ENCODE peak calls at places on chromosomes 12 and 14, in seven cellular contexts. E is AG09309, Z is HFF-Myc, N is spleen, S is GM20000, M is left lung, A is neural progenitor cell. L is an unnamed sample.

GRCh38 chr14:81286574-81287370 is 66.0 kb upstream of the GTF2A1 start:
- DNase-seq in E (no peak), Z (no peak), N (no peak), S (no peak), M (no peak), A (no peak), L (no peak)

GRCh38 chr12:109940339-109940923 is 40.4 kb downstream of the TCHP start:
- DNase-seq in E (no peak), Z (no peak), N (no peak), S (no peak), M (no peak), A (no peak), L (no peak)

GRCh38 chr12:66195242-66195641 is 6.2 kb downstream of the IRAK3 start:
- DNase-seq in E (no peak), Z (no peak), N (no peak), S (no peak), M (no peak), A (no peak), L (no peak)

GRCh38 chr12:954736-955135 is 5.2 kb upstream of the RAD52 start:
- DNase-seq in E (no peak), Z (no peak), N (no peak), S (no peak), M (no peak), A (no peak), L (no peak)

GRCh38 chr14:51564460-51564859 is 87.2 kb upstream of the FRMD6 start:
- DNase-seq in E (no peak), Z (no peak), N (no peak), S (no peak), M (no peak), A (no peak), L (no peak)

GRCh38 chr12:116245189-116245588 is 32.3 kb downstream of the MED13L start:
- DNase-seq in E (no peak), Z (no peak), N (no peak), S (no peak), M (no peak), A (no peak), L (no peak)

GRCh38 chr14:39441805-39442204 is 9.6 kb upstream of the FBXO33 start:
- DNase-seq in E (no peak), Z (no peak), N (no peak), S (no peak), M (no peak), A (no peak), L (no peak)

GRCh38 chr12:53103860-53104305 is 597 bp downstream of the SOAT2 start:
- DNase-seq in E (no peak), Z (no peak), N (peak), S (peak), M (no peak), A (no peak), L (no peak)

GRCh38 chr12:21675641-21676040 is 18.0 kb upstream of the LDHB start:
- DNase-seq in E (no peak), Z (no peak), N (no peak), S (no peak), M (no peak), A (no peak), L (no peak)

GRCh38 chr14:86057018-86057667 is 527.2 kb downstream of the FLRT2 start:
- DNase-seq in E (peak), Z (no peak), N (no peak), S (peak), M (no peak), A (peak), L (no peak)

GRCh38 chr12:8156845-8157244 is at the start of gene ZNF705A:
- DNase-seq in E (no peak), Z (peak), N (no peak), S (no peak), M (no peak), A (no peak), L (no peak)

GRCh38 chr12:46442239-46442638 is 69.7 kb upstream of the SLC38A2 start:
- DNase-seq in E (no peak), Z (no peak), N (no peak), S (no peak), M (no peak), A (no peak), L (no peak)

GRCh38 chr12:1776139-1776975 is 44.0 kb upstream of the LRTM2 start:
- DNase-seq in E (peak), Z (peak), N (no peak), S (no peak), M (no peak), A (peak), L (no peak)

GRCh38 chr14:102418169-102418852 is 55.6 kb downstream of the TECPR2 start:
- DNase-seq in E (no peak), Z (no peak), N (no peak), S (peak), M (no peak), A (no peak), L (no peak)

GRCh38 chr14:63032056-63032455 is 13.2 kb downstream of the KCNH5 start:
- DNase-seq in E (no peak), Z (no peak), N (no peak), S (no peak), M (no peak), A (no peak), L (no peak)

GRCh38 chr12:113040722-113041168 is 15.8 kb upstream of the DTX1 start:
- DNase-seq in E (peak), Z (peak), N (no peak), S (no peak), M (peak), A (no peak), L (no peak)

GRCh38 chr14:102500190-102500661 is 9.3 kb downstream of the ANKRD9 start:
- DNase-seq in E (peak), Z (peak), N (no peak), S (no peak), M (no peak), A (no peak), L (peak)

GRCh38 chr14:74478996-74479635 is 14.0 kb downstream of the NPC2 start:
- DNase-seq in E (no peak), Z (no peak), N (no peak), S (no peak), M (no peak), A (peak), L (no peak)

GRCh38 chr12:130713581-130713991 is 2.5 kb downstream of the RIMBP2 start:
- DNase-seq in E (no peak), Z (no peak), N (peak), S (no peak), M (no peak), A (no peak), L (peak)

GRCh38 chr12:41917827-41918445 is 226.7 kb downstream of the GXYLT1 start:
- DNase-seq in E (no peak), Z (no peak), N (no peak), S (no peak), M (no peak), A (no peak), L (no peak)

GRCh38 chr12:127681151-127681754 is 585.7 kb upstream of the TMEM132C start:
- DNase-seq in E (no peak), Z (no peak), N (no peak), S (no peak), M (no peak), A (no peak), L (no peak)

GRCh38 chr12:127680516-127680915 is 586.5 kb upstream of the TMEM132C start:
- DNase-seq in E (peak), Z (no peak), N (no peak), S (no peak), M (no peak), A (no peak), L (no peak)

GRCh38 chr12:127678945-127679344 is 588.0 kb upstream of the TMEM132C start:
- DNase-seq in E (no peak), Z (no peak), N (no peak), S (no peak), M (no peak), A (no peak), L (no peak)

GRCh38 chr12:127675936-127676335 is 591.0 kb upstream of the TMEM132C start:
- DNase-seq in E (no peak), Z (no peak), N (no peak), S (no peak), M (no peak), A (no peak), L (no peak)

DNA sequence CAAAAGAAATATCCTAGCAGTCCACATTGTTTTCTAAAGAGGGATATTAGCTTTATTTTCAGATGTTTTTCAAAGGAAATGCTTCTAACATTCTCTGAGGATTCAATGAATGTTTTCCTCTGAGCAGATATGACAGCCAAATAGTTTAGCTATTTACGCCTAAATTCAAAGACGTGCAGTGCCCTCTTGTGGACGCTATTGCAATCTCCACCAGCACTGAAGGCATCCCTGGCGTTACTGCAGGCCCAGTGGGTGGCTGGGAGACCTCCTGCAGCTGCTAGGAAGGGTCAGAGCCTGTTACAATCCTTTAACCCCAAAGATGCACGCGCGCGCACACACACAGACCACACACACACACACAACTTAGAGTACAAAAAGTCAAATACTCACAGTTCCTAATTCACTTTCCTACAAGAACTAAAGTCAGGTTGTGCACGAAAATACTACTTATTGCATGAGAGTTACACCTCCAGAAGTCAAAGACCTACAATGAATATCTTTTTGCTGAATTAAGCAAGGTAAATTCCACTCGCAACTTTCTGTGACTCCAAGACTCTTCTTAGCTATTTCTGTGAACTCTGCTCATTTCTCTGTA is 589.3 kb upstream of the TMEM132C start:
- DNase-seq in E (peak), Z (peak), N (no peak), S (peak), M (no peak), A (peak), L (no peak)
- TF ChIP-seq CTCF in E (peak), Z (peak), N (peak), S (peak), M (peak), A (peak), L (peak)

DNA sequence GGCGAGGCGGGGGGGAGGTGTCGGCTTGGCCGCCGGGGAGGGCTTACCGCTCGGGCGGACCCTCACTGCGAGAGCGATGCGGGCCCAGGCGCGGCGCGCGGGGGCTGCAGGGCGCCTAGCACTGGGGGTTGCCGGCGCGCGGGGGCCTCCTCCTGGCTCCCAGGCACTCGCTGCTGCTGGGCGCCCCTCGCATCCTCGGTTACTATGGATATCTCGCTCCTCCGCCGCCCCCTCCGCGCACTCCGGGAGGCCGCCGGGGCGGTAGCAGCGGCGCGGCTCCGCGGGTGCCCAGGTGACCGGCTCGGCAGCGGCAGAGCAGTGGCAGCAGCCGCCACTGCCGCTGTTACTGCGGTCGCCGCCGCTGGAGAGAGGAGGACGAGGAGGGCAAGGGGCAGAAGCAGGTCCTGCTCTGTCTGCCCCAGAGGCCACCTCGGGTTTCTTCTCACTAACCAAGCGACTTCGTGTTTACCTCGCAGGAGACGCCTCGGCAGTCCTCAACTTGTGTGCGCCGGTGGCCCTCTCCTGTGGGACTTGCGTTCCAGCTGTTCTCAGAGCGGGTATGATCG is 250.1 kb downstream of the APAF1 start:
- DNase-seq in E (no peak), Z (no peak), N (no peak), S (no peak), M (peak), A (peak), L (no peak)
- TF ChIP-seq CTCF in E (no peak), Z (no peak), N (no peak), S (no peak), M (no peak), A (no peak), L (no peak)

DNA sequence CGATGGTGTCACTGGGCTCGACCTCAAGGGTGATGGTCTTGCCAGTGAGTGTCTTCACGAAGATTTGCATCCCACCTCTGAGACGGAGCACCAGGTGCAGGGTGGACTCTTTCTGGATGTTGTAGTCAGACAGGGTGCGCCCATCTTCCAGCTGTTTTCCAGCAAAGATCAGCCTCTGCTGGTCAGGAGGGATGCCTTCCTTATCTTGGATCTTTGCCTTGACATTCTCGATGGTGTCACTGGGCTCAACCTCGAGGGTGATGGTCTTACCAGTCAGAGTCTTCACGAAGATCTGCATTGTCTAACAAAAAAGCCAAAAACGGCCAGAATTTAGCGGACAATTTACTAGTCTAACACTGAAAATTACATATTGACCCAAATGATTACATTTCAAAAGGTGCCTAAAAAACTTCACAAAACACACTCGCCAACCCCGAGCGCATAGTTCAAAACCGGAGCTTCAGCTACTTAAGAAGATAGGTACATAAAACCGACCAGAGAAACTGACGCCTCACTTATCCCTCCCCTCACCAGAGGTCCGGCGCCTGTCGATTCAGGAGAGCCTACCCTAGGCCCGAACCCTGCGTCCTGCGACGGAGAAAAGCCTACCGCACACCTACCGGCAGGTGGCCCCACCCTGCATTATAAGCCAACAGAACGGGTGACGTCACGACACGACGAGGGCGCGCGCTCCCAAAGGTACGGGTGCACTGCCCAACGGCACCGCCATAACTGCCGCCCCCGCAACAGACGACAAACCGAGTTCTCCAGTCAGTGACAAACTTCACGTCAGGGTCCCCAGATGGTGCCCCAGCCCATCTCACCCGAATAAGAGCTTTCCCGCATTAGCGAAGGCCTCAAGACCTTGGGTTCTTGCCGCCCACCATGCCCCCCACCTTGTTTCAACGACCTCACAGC is 717 bp downstream of the UBC start:
- DNase-seq in E (no peak), Z (no peak), N (peak), S (peak), M (peak), A (peak), L (peak)
- TF ChIP-seq CTCF in E (peak), Z (peak), N (peak), S (peak), M (peak), A (peak), L (peak)

DNA sequence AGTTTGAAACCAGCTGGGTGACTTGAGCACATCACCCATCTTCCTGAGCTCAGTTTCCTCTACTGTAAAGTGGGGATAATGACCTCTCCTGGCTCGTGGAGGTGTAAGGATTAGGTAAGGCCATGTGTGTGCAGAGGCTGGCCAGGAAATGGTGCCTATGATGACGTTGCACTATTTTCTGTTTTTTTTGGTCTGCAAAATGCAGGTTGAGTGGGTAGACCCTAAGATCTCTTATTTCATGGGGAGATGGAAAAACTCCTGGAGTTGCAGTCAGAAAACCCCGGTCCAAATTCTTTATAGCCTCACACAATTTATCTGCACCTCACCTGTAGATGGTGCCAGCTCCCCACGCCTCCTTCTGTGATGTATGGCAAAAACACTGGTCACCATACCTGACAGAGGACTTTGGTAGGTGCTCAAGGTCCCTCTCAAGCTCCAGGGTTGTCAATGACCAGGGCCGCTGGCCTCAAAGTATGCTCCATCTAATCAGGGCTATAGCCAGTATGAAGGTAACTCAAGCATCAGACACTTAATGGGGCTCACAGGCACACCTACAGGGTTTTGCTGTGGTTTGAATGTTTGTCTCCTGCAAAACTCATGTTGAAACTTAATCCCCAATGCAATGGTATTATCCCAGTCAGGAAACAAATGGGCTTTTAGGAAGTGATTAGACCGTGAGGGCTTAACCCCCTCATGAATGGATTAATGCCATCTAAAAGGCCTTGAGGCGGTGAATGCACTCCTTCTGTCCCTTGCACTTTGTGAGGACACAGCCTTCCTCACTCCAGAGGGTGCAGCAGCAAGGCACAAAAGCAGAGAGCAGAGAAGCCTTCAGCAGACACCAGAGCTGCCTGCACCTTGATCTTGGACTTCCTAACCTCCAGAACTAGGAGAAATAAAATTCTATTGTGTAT is 17.6 kb downstream of the C14orf132 start:
- DNase-seq in E (no peak), Z (no peak), N (peak), S (no peak), M (no peak), A (peak), L (no peak)
- TF ChIP-seq CTCF in E (no peak), Z (no peak), N (no peak), S (no peak), M (no peak), A (no peak), L (peak)

GRCh38 chr12:122111070-122111750 is 32.7 kb downstream of the MLXIP start:
- DNase-seq in E (no peak), Z (no peak), N (no peak), S (no peak), M (no peak), A (no peak), L (peak)
- TF ChIP-seq CTCF in E (no peak), Z (no peak), N (no peak), S (no peak), M (no peak), A (no peak), L (no peak)